ENCODE peak calls at places on chromosomes 7 and 10, in nine cellular contexts. B, Y, P, K, R, H, J, U and S are unnamed samples.
A peak's percentile ranks its signal among the peaks of the same experiment; 100 is the strongest.

GRCh38 chr7:148142660-148143248 is 447.8 kb upstream of the C7orf33 start:
- DNase-seq in B (peak; percentile 21), Y (peak; percentile 14), P (peak; percentile 37), K (peak; percentile 20), R (peak; percentile 39), H (no peak), J (peak; percentile 1), U (peak; percentile 20), S (no peak)

GRCh38 chr7:28078036-28078901 is 102.3 kb downstream of the JAZF1 start:
- DNase-seq in B (no peak), Y (peak; percentile 59), P (peak; percentile 66), K (peak; percentile 66), R (peak; percentile 70), H (peak; percentile 37), J (no peak), U (peak; percentile 67), S (no peak)

GRCh38 chr10:60043561-60043960 is 137.2 kb upstream of the CCDC6 start:
- DNase-seq in B (no peak), Y (no peak), P (no peak), K (no peak), R (no peak), H (no peak), J (no peak), U (no peak), S (no peak)

GRCh38 chr10:61750943-61751471 is 88.3 kb downstream of the CABCOCO1 start:
- DNase-seq in B (peak; percentile 51), Y (peak; percentile 73), P (peak; percentile 61), K (peak; percentile 81), R (peak; percentile 84), H (peak; percentile 67), J (no peak), U (peak; percentile 85), S (peak; percentile 13)

GRCh38 chr7:33813331-33813730 is 92.0 kb upstream of the BMPER start:
- DNase-seq in B (no peak), Y (no peak), P (no peak), K (no peak), R (no peak), H (no peak), J (no peak), U (no peak), S (no peak)

GRCh38 chr10:95741807-95742528 is 14.0 kb upstream of the ENTPD1 start:
- DNase-seq in B (no peak), Y (no peak), P (no peak), K (no peak), R (no peak), H (no peak), J (no peak), U (no peak), S (no peak)

GRCh38 chr7:35015346-35015859 is 21.9 kb downstream of the DPY19L1 start:
- DNase-seq in B (no peak), Y (no peak), P (no peak), K (no peak), R (no peak), H (no peak), J (no peak), U (no peak), S (no peak)

GRCh38 chr10:14815681-14816080 is 22.2 kb downstream of the CDNF start:
- DNase-seq in B (no peak), Y (no peak), P (peak; percentile 55), K (no peak), R (peak; percentile 18), H (no peak), J (no peak), U (no peak), S (no peak)

GRCh38 chr7:17105701-17106100 is 192.8 kb upstream of the AHR start:
- DNase-seq in B (no peak), Y (no peak), P (peak; percentile 39), K (no peak), R (peak; percentile 56), H (no peak), J (no peak), U (no peak), S (no peak)

GRCh38 chr7:108211382-108212201 is 81.4 kb upstream of the LAMB4 start:
- DNase-seq in B (no peak), Y (no peak), P (peak; percentile 28), K (peak; percentile 14), R (peak; percentile 62), H (no peak), J (no peak), U (peak; percentile 28), S (no peak)